ENCODE peak calls at places on chromosomes 5 and 9, in six cellular contexts. B, R, P, T, F and M are unnamed samples.

GRCh38 chr9:135332979-135333748 is 146.4 kb upstream of the PPP1R26 start:
- DNase-seq in B (no peak), R (no peak), P (no peak), T (no peak), F (no peak), M (no peak)

GRCh38 chr5:149549461-149550266 is 1.6 kb downstream of the CSNK1A1 start:
- DNase-seq in B (peak), R (peak), P (peak), T (peak), F (peak), M (peak)

GRCh38 chr9:125121156-125121555 is 22.2 kb downstream of the SCAI start:
- DNase-seq in B (peak), R (peak), P (no peak), T (peak), F (no peak), M (no peak)

GRCh38 chr5:179321206-179321987 is 23.9 kb downstream of the ADAMTS2 start:
- DNase-seq in B (no peak), R (no peak), P (no peak), T (no peak), F (no peak), M (no peak)

GRCh38 chr5:82406200-82406773 is 128.1 kb upstream of the RPS23 start:
- DNase-seq in B (peak), R (peak), P (no peak), T (peak), F (no peak), M (peak)

GRCh38 chr9:126620478-126620877 is 6.8 kb downstream of the LMX1B start:
- DNase-seq in B (no peak), R (no peak), P (no peak), T (no peak), F (no peak), M (no peak)

GRCh38 chr9:129936222-129936621 is 101.0 kb downstream of the USP20 start:
- DNase-seq in B (no peak), R (no peak), P (no peak), T (no peak), F (no peak), M (no peak)

GRCh38 chr5:36403601-36404311 is 102.1 kb upstream of the RANBP3L start:
- DNase-seq in B (peak), R (no peak), P (no peak), T (no peak), F (no peak), M (peak)

GRCh38 chr5:167998148-167998767 is 293.2 kb upstream of the WWC1 start:
- DNase-seq in B (peak), R (no peak), P (no peak), T (no peak), F (no peak), M (no peak)

GRCh38 chr5:158195811-158196210 is 336.9 kb upstream of the CLINT1 start:
- DNase-seq in B (no peak), R (no peak), P (no peak), T (no peak), F (no peak), M (no peak)

GRCh38 chr5:36751881-36752280 is 124.7 kb upstream of the NIPBL start:
- DNase-seq in B (no peak), R (no peak), P (peak), T (peak), F (no peak), M (no peak)

GRCh38 chr9:123860603-123861002 is 69.3 kb downstream of the DENND1A start:
- DNase-seq in B (no peak), R (no peak), P (peak), T (no peak), F (no peak), M (no peak)

GRCh38 chr5:145062280-145062679 is 772.9 kb downstream of the PRELID2 start:
- DNase-seq in B (peak), R (no peak), P (no peak), T (no peak), F (no peak), M (peak)

GRCh38 chr9:87498046-87498815 is 564 bp downstream of the DAPK1 start:
- DNase-seq in B (peak), R (peak), P (peak), T (peak), F (peak), M (no peak)

GRCh38 chr5:135450957-135451356 is 1.2 kb downstream of the TIFAB start:
- DNase-seq in B (no peak), R (no peak), P (no peak), T (no peak), F (no peak), M (no peak)

GRCh38 chr9:14097215-14097614 is 216.7 kb downstream of the NFIB start:
- DNase-seq in B (peak), R (peak), P (no peak), T (peak), F (peak), M (peak)

GRCh38 chr9:98780059-98780749 is 16.2 kb downstream of the ANKS6 start:
- DNase-seq in B (no peak), R (no peak), P (no peak), T (no peak), F (no peak), M (no peak)

GRCh38 chr5:134095293-134095692 is 19.2 kb upstream of the TCF7 start:
- DNase-seq in B (no peak), R (no peak), P (no peak), T (no peak), F (no peak), M (no peak)

GRCh38 chr9:130212543-130213297 is 40.5 kb downstream of the NCS1 start:
- DNase-seq in B (no peak), R (peak), P (no peak), T (no peak), F (no peak), M (no peak)

GRCh38 chr9:38362912-38363588 is 29.5 kb upstream of the ALDH1B1 start:
- DNase-seq in B (peak), R (peak), P (peak), T (peak), F (peak), M (peak)

GRCh38 chr5:128574041-128574440 is 36.0 kb upstream of the FBN2 start:
- DNase-seq in B (peak), R (peak), P (no peak), T (peak), F (no peak), M (no peak)

GRCh38 chr5:37786855-37787254 is 53.0 kb downstream of the GDNF start:
- DNase-seq in B (peak), R (peak), P (no peak), T (peak), F (no peak), M (peak)

GRCh38 chr9:137429974-137430722 is 7.0 kb downstream of the NOXA1 start:
- DNase-seq in B (no peak), R (no peak), P (peak), T (no peak), F (no peak), M (no peak)

GRCh38 chr9:96209407-96210031 is 92.5 kb downstream of the HSD17B3 start:
- DNase-seq in B (peak), R (peak), P (no peak), T (no peak), F (no peak), M (peak)

GRCh38 chr9:109903515-109904138 is 123.6 kb downstream of the PALM2AKAP2 start:
- DNase-seq in B (peak), R (peak), P (peak), T (peak), F (peak), M (peak)

GRCh38 chr9:126561582-126561981 is 52.1 kb upstream of the LMX1B start:
- DNase-seq in B (no peak), R (no peak), P (no peak), T (no peak), F (no peak), M (no peak)

GRCh38 chr5:53930457-53930856 is 370.0 kb downstream of the NDUFS4 start:
- DNase-seq in B (peak), R (no peak), P (no peak), T (no peak), F (no peak), M (peak)

GRCh38 chr5:139847790-139848507 is 52.3 kb downstream of the PSD2 start:
- DNase-seq in B (peak), R (no peak), P (peak), T (peak), F (peak), M (peak)

GRCh38 chr5:175715627-175716522 is 58.0 kb downstream of the HRH2 start:
- DNase-seq in B (no peak), R (no peak), P (no peak), T (no peak), F (no peak), M (no peak)

GRCh38 chr9:106859957-106860715 is 2.8 kb upstream of the ZNF462 start:
- DNase-seq in B (peak), R (peak), P (peak), T (peak), F (peak), M (no peak)

GRCh38 chr5:32489791-32490581 is 45.4 kb upstream of the ZFR start:
- DNase-seq in B (peak), R (peak), P (peak), T (peak), F (peak), M (peak)

GRCh38 chr9:75109210-75109839 is 21.0 kb downstream of the OSTF1 start:
- DNase-seq in B (no peak), R (no peak), P (no peak), T (no peak), F (no peak), M (no peak)

GRCh38 chr9:69601698-69602097 is 70.5 kb downstream of the APBA1 start:
- DNase-seq in B (no peak), R (no peak), P (no peak), T (no peak), F (no peak), M (no peak)

GRCh38 chr5:6011199-6011598 is 367.1 kb downstream of the MED10 start:
- DNase-seq in B (no peak), R (no peak), P (no peak), T (no peak), F (no peak), M (no peak)

GRCh38 chr9:7304596-7304995 is 495.0 kb downstream of the DMAC1 start:
- DNase-seq in B (no peak), R (no peak), P (no peak), T (no peak), F (no peak), M (no peak)

GRCh38 chr5:139914218-139914807 is 118.7 kb downstream of the PSD2 start:
- DNase-seq in B (no peak), R (peak), P (no peak), T (no peak), F (no peak), M (no peak)

GRCh38 chr5:59525957-59526356 is 367.6 kb downstream of the PDE4D start:
- DNase-seq in B (peak), R (no peak), P (no peak), T (no peak), F (no peak), M (peak)

GRCh38 chr9:97425336-97425991 is 13.6 kb downstream of the TDRD7 start:
- DNase-seq in B (no peak), R (no peak), P (no peak), T (no peak), F (no peak), M (no peak)

GRCh38 chr5:93151121-93151520 is 429.9 kb downstream of the NR2F1-AS1 start:
- DNase-seq in B (peak), R (peak), P (no peak), T (no peak), F (no peak), M (no peak)
- H3K27ac ChIP-seq in B (no peak), R (no peak), P (no peak), T (no peak), F (no peak), M (peak)

GRCh38 chr5:109387408-109387974 is 22.3 kb downstream of the PJA2 start:
- DNase-seq in B (no peak), R (no peak), P (no peak), T (no peak), F (no peak), M (no peak)
- H3K27ac ChIP-seq in B (no peak), R (no peak), P (no peak), T (no peak), F (no peak), M (no peak)

GRCh38 chr5:42992035-42992570 is 48.0 kb downstream of the ANXA2R start:
- DNase-seq in B (peak), R (peak), P (peak), T (peak), F (peak), M (peak)
- H3K27ac ChIP-seq in B (peak), R (no peak), P (no peak), T (no peak), F (no peak), M (peak)

GRCh38 chr9:103152473-103152872 is 157.3 kb downstream of the CYLC2 start:
- DNase-seq in B (no peak), R (no peak), P (peak), T (peak), F (no peak), M (no peak)
- H3K27ac ChIP-seq in B (no peak), R (no peak), P (no peak), T (no peak), F (no peak), M (no peak)

GRCh38 chr9:5559659-5560058 is 49.3 kb downstream of the PDCD1LG2 start:
- DNase-seq in B (no peak), R (no peak), P (no peak), T (no peak), F (no peak), M (no peak)

GRCh38 chr9:5556101-5556500 is 45.8 kb downstream of the PDCD1LG2 start:
- DNase-seq in B (no peak), R (no peak), P (no peak), T (no peak), F (no peak), M (no peak)

GRCh38 chr9:5560439-5560838 is 50.1 kb downstream of the PDCD1LG2 start:
- DNase-seq in B (no peak), R (no peak), P (no peak), T (no peak), F (no peak), M (no peak)

GRCh38 chr9:5554254-5554653 is 43.9 kb downstream of the PDCD1LG2 start:
- DNase-seq in B (peak), R (no peak), P (no peak), T (no peak), F (no peak), M (no peak)

GRCh38 chr9:5557606-5558587 is 47.6 kb downstream of the PDCD1LG2 start:
- DNase-seq in B (peak), R (no peak), P (peak), T (no peak), F (no peak), M (no peak)
- H3K27ac ChIP-seq in B (no peak), R (no peak), P (no peak), T (no peak), F (no peak), M (no peak)

DNA sequence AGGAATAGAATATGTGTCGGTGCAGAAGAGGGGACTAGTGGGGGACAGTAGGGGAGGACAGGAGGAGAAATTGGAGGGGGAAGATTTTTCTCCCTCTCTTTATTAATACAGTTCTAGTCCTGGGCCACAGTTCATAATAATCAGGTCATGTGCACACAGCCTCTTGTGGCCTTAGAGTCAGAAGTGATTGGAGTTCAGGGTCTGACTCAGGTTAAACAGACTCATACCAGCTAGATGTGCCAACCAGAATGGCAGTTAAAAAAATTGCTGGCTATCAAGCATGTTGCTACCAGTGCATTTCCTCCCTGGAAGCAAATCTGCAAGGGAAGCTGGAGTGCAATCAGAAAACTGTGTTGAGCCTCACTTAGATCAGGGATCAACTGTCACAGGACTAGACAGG is 132.7 kb upstream of the MAP1B start:
- DNase-seq in B (no peak), R (peak), P (no peak), T (no peak), F (no peak), M (no peak)
- H3K27ac ChIP-seq in B (no peak), R (no peak), P (no peak), T (no peak), F (no peak), M (no peak)

DNA sequence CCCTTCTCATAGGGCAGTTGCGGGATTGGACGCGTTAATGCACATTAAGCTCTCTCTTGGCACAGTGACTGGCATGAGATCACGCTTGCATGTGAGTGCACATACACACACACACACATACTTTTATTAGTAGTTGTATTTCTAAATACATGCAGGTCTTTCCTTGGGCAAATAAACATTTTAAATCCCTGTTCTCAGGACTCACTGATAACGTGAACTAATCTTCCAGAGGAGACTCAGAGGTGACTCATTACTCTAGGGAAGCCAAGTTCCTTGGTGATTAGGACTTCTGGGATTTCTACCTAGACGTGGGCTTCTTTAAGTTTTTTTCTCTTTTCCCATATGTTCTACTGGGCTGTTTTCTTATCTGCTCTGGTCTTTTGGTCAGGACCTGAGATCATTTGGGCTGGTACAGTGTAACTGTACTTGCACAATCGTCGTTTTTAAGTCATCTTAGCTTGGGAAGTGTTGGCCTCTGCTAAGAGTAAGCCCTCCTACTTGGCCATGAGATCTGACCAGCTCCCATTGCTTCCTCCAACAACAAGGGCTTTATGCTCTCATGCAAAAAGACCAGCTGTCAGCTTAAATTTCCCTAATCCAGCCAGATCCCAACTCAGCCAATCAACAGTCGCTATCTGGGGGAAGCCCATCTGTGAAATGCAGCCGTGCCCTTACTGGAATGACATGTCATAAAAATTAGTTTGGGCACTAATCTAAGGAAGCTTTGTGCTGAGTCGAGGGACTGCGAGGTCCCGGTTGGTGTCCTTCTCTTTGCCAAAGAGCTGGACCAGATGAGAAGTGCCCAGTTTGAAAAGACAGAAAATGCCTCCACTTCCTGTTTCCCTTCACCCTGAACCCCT is 176.4 kb upstream of the ANKRD55 start:
- DNase-seq in B (peak), R (peak), P (no peak), T (peak), F (no peak), M (peak)
- H3K27ac ChIP-seq in B (no peak), R (no peak), P (no peak), T (no peak), F (no peak), M (peak)

GRCh38 chr5:157178961-157179360 is 1.7 kb upstream of the ITK start:
- DNase-seq in B (no peak), R (no peak), P (no peak), T (no peak), F (no peak), M (no peak)

GRCh38 chr5:157186309-157187045 is 5.8 kb downstream of the ITK start:
- DNase-seq in B (no peak), R (no peak), P (no peak), T (no peak), F (no peak), M (no peak)

GRCh38 chr5:157184117-157184516 is 3.5 kb downstream of the ITK start:
- DNase-seq in B (no peak), R (no peak), P (no peak), T (no peak), F (no peak), M (no peak)

GRCh38 chr5:157180374-157181264 is at the start of gene ITK:
- DNase-seq in B (no peak), R (no peak), P (no peak), T (no peak), F (no peak), M (no peak)

GRCh38 chr5:157182143-157182757 is 1.6 kb downstream of the ITK start:
- DNase-seq in B (no peak), R (no peak), P (no peak), T (no peak), F (no peak), M (no peak)
- H3K27ac ChIP-seq in B (no peak), R (no peak), P (no peak), T (no peak), F (no peak), M (no peak)